ENCODE peak calls at places on chromosome 18, in seven cellular contexts. P is caudate nucleus; O is brain microvascular endothelial cell; N is activated naive CD8-positive, alpha-beta T cell treated with anti-CD3 and anti-CD28 coated beads, Interleukin-2, amount 50 U/mL, for 24 hours; J is foreskin fibroblast; I is right cardiac atrium; E is stimulated activated CD4-positive, alpha-beta T cell treated with anti-CD3 and anti-CD28 coated beads, Interleukin-2, amount 100 ng/mL, for 48 hours. X is an unnamed sample.

GRCh38 chr18:46346896-46347630 is 242.9 kb downstream of the HAUS1 start:
- DNase-seq in P (no peak), O (no peak), N (no peak), J (no peak), I (no peak), E (no peak), X (no peak)

GRCh38 chr18:37156330-37156942 is 327.5 kb downstream of the KIAA1328 start:
- DNase-seq in P (no peak), O (no peak), N (no peak), J (no peak), I (no peak), E (no peak), X (no peak)

GRCh38 chr18:48819276-48819675 is 131.5 kb downstream of the SMAD7 start:
- DNase-seq in P (no peak), O (no peak), N (peak), J (no peak), I (peak), E (no peak), X (no peak)

GRCh38 chr18:66761166-66761565 is 157.3 kb upstream of the CDH19 start:
- DNase-seq in P (no peak), O (no peak), N (no peak), J (no peak), I (no peak), E (no peak), X (no peak)

GRCh38 chr18:2920027-2920426 is 73.2 kb downstream of the EMILIN2 start:
- DNase-seq in P (no peak), O (no peak), N (no peak), J (no peak), I (no peak), E (no peak), X (no peak)

GRCh38 chr18:9849407-9849961 is 36.3 kb upstream of the TXNDC2 start:
- DNase-seq in P (no peak), O (no peak), N (no peak), J (no peak), I (peak), E (no peak), X (peak)

GRCh38 chr18:40414155-40414754 is 1540.8 kb upstream of the PIK3C3 start:
- DNase-seq in P (no peak), O (peak), N (no peak), J (peak), I (no peak), E (no peak), X (no peak)

GRCh38 chr18:21853020-21853419 is 112.4 kb downstream of the MIB1 start:
- DNase-seq in P (no peak), O (peak), N (no peak), J (peak), I (no peak), E (no peak), X (no peak)

GRCh38 chr18:62566199-62566598 is 43.4 kb downstream of the ZCCHC2 start:
- DNase-seq in P (peak), O (no peak), N (no peak), J (no peak), I (peak), E (no peak), X (peak)

GRCh38 chr18:35027206-35027605 is 14.0 kb upstream of the MAPRE2 start:
- DNase-seq in P (no peak), O (no peak), N (no peak), J (no peak), I (no peak), E (no peak), X (no peak)

GRCh38 chr18:10840768-10841167 is 308.6 kb downstream of the PIEZO2 start:
- DNase-seq in P (no peak), O (no peak), N (no peak), J (no peak), I (no peak), E (no peak), X (no peak)

X was measured in RPMI7951.